ENCODE peak calls at places on chromosomes 7 and 10, in four cellular contexts. J, O, G and I are unnamed samples.

GRCh38 chr7:148979827-148980226 is 48.5 kb downstream of the PDIA4 start:
- DNase-seq in J (no peak), O (no peak), G (no peak), I (no peak)

GRCh38 chr10:88525371-88526079 is 57.6 kb downstream of the RNLS start:
- DNase-seq in J (no peak), O (peak; percentile 76), G (no peak), I (peak; percentile 63)

GRCh38 chr10:117442944-117443676 is 67.9 kb upstream of the PDZD8 start:
- DNase-seq in J (peak; percentile 75), O (peak; percentile 92), G (peak; percentile 95), I (peak; percentile 81)

GRCh38 chr10:102344067-102344466 is 51.4 kb upstream of the NFKB2 start:
- DNase-seq in J (no peak), O (peak; percentile 11), G (no peak), I (no peak)

GRCh38 chr7:112744818-112745217 is 45.4 kb downstream of the TMEM168 start:
- DNase-seq in J (no peak), O (peak; percentile 13), G (no peak), I (no peak)

GRCh38 chr10:79943871-79944270 is 5.0 kb downstream of the SFTPD start:
- DNase-seq in J (no peak), O (no peak), G (no peak), I (no peak)

GRCh38 chr7:30928254-30928872 is 16.7 kb downstream of the AQP1 start:
- DNase-seq in J (no peak), O (no peak), G (no peak), I (no peak)

GRCh38 chr7:45924283-45924682 is 3.2 kb upstream of the IGFBP3 start:
- DNase-seq in J (no peak), O (peak; percentile 70), G (no peak), I (no peak)

GRCh38 chr7:45580053-45580872 is 6.1 kb downstream of the ADCY1 start:
- DNase-seq in J (no peak), O (no peak), G (peak; percentile 64), I (peak; percentile 46)

GRCh38 chr10:79434816-79435215 is 10.6 kb downstream of the ZCCHC24 start:
- DNase-seq in J (no peak), O (peak; percentile 76), G (no peak), I (no peak)

GRCh38 chr10:122113161-122113944 is 124.4 kb downstream of the TACC2 start:
- DNase-seq in J (no peak), O (peak; percentile 74), G (peak; percentile 81), I (peak; percentile 80)

GRCh38 chr7:2517004-2517403 is 2.6 kb upstream of the LFNG start:
- DNase-seq in J (no peak), O (peak; percentile 85), G (peak; percentile 49), I (no peak)

GRCh38 chr7:5429857-5430611 is 6.4 kb upstream of the TNRC18 start:
- DNase-seq in J (no peak), O (peak; percentile 52), G (peak; percentile 63), I (no peak)

GRCh38 chr7:2687338-2687869 is 598 bp upstream of the AMZ1 start:
- DNase-seq in J (no peak), O (peak; percentile 44), G (no peak), I (peak; percentile 78)

GRCh38 chr7:69610675-69611037 is 12.4 kb downstream of the AUTS2 start:
- DNase-seq in J (no peak), O (no peak), G (no peak), I (no peak)

GRCh38 chr10:110758898-110759297 is 112.8 kb upstream of the PDCD4 start:
- DNase-seq in J (no peak), O (peak; percentile 34), G (peak; percentile 15), I (no peak)

GRCh38 chr10:77862595-77862994 is 64.0 kb downstream of the DLG5 start:
- DNase-seq in J (no peak), O (no peak), G (no peak), I (no peak)

GRCh38 chr10:128130051-128130450 is 3.8 kb upstream of the MKI67 start:
- DNase-seq in J (no peak), O (peak; percentile 32), G (no peak), I (no peak)

GRCh38 chr7:66642186-66642585 is 13.5 kb downstream of the KCTD7 start:
- DNase-seq in J (no peak), O (no peak), G (no peak), I (no peak)

GRCh38 chr7:56537952-56538351 is 421.7 kb upstream of the NUPR2 start:
- DNase-seq in J (no peak), O (no peak), G (no peak), I (no peak)

GRCh38 chr10:19412531-19412930 is 363.9 kb downstream of the MALRD1 start:
- DNase-seq in J (no peak), O (peak; percentile 56), G (peak; percentile 79), I (peak; percentile 9)

DNA sequence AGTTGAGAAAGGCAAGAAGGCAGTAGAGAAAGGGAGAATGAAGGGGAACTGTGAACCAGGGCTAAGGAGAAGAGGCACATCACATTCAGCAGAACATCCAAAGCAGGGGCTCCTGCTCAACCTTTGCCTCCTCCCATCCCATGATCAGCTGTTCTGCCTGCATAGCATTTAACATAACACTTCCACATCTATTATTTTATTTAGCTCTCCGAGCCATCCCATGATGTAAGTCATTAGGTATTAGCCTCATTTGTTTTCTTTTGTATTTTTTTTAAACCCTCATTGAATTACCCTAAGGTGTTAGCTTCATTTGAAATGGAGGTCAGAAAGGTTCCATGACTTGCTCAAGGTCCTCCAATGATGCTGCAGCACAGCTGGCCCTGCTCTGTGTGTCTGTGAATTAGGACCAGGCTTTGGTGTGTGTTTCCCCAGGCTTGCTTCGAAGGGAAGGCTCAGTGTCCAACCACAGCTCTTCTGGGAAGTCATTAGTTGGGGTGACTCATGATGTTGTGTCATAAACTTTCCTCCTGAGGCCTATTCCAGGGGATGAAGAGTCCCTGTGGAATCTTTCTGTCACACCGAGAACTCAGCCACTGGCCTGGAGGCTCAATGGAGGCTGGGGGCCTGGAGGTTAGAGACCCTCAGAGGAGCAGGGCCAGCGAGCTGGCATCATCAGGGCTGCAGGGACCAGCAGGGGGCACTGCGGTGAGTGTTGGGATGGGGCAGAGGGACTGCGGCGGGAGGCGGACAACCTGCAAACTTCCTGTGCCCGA is 16.5 kb downstream of the NPFFR1 start:
- DNase-seq in J (no peak), O (peak; percentile 78), G (peak; percentile 79), I (peak; percentile 27)
- TF ChIP-seq CTCF in J (no peak), O (peak; percentile 41), G (peak; percentile 83), I (peak; percentile 28)

GRCh38 chr7:1095621-1096155 is 7.8 kb downstream of the GPER1 start:
- DNase-seq in J (no peak), O (no peak), G (no peak), I (peak; percentile 47)
- TF ChIP-seq CTCF in J (no peak), O (no peak), G (no peak), I (peak; percentile 3)

GRCh38 chr10:106278385-106278784 is 886.1 kb downstream of the SORCS1 start:
- DNase-seq in J (no peak), O (peak; percentile 27), G (peak; percentile 34), I (no peak)
- TF ChIP-seq CTCF in J (no peak), O (no peak), G (peak; percentile 44), I (no peak)

DNA sequence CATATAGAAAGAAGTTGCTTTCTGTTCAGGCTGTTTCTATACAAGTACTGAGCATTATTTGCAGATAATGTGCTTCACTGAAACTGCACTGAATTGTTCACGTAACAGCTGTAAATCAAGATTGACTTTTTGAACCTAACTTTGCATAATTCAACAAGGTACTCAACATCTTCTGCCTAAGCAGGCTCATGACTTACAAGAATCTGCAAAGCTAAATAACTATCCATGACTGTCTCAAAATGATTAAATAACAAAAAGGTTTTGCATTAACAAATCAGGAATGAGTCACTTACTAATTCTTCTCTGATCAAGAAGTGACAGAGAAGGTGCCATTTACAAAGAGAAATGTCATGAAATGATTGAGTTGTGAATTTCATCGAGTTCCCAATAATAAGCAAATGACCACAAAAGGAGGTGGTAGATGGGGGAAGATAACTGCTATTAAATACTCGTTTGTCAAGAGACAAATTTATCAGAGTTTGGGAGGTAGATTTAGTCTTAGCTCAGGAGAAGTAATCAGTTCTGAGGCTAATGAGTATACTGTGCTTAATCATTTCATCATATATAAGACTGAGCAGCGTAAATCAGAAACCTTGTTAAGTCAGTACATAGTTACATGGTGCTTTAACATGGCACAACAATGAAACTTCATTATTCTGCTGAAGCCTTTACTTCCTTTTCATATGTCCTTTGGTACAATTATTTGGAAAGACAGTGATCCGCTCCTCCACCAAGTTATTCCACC is 161.2 kb upstream of the LRRN3 start:
- DNase-seq in J (no peak), O (no peak), G (no peak), I (no peak)
- TF ChIP-seq CTCF in J (no peak), O (no peak), G (no peak), I (no peak)

GRCh38 chr10:30320248-30320647 is 28.8 kb downstream of the MTPAP start:
- DNase-seq in J (no peak), O (no peak), G (no peak), I (no peak)

DNA sequence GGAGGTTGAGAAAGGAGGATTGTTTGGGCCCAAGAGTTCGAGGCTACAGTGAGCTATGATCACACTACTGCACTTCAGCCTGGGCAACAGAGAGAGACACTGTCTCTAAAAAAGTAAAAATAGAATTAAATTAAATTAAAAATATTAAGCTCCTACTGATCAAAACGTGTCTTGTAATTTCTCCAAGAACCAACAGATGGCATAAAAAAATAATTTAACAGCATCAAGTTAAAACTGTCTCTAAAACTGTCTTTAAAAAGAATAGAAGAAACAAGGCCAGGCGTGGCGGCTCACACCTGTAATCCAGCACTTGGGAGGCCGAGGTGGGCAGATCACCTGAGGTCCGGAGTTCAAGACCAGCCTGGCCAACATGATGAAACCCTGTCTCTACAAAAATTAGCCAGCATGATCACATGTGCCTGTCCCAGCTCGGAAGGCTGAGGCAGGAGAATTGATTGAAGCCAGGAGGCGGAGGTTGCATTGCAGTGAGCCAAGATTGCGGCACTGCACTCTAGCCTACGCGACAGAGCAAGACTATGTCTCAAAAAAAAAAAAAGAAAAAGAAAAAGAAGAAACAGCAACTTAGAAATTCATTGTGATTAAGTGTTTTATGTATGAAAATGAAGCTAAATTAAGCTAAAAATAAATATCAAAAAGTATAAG is 24.5 kb downstream of the MTPAP start:
- DNase-seq in J (no peak), O (no peak), G (no peak), I (no peak)
- TF ChIP-seq CTCF in J (no peak), O (no peak), G (no peak), I (no peak)